ENCODE peak calls at places on chromosome 1, in nine cellular contexts. X is dorsolateral prefrontal cortex, B is sigmoid colon, F is AG04450, U is fibroblast of villous mesenchyme, V is progenitor cell of endocrine pancreas, T is cardiac fibroblast, I is prostate gland, C is coronary artery. O is an unnamed sample.

GRCh38 chr1:14687147-14687546 is 88.7 kb downstream of the KAZN start:
- DNase-seq in F (no peak), V (no peak), X (no peak), U (no peak), B (no peak), T (no peak), C (no peak), I (no peak), O (no peak)

GRCh38 chr1:3101127-3101939 is 32.3 kb downstream of the PRDM16 start:
- DNase-seq in C (no peak), U (no peak), F (no peak), B (no peak), I (peak), T (no peak), V (no peak), X (no peak), O (no peak)

GRCh38 chr1:51326839-51327238 is 3.5 kb downstream of the TTC39A start:
- DNase-seq in T (no peak), V (no peak), B (no peak), C (no peak), X (no peak), I (no peak), U (no peak), F (no peak), O (no peak)

GRCh38 chr1:209048961-209049669 is 534.4 kb upstream of the CAMK1G start:
- DNase-seq in I (no peak), F (no peak), T (no peak), B (no peak), C (no peak), U (no peak), V (no peak), X (no peak), O (no peak)

GRCh38 chr1:17883662-17884395 is 128.7 kb downstream of the ACTL8 start:
- DNase-seq in X (no peak), U (no peak), F (no peak), T (no peak), I (no peak), V (no peak), B (no peak), C (no peak), O (no peak)

GRCh38 chr1:92527670-92528069 is 40.9 kb upstream of the GFI1 start:
- DNase-seq in V (no peak), B (no peak), F (no peak), X (no peak), C (no peak), U (no peak), T (no peak), I (no peak), O (no peak)

GRCh38 chr1:63924600-63924999 is 150.8 kb downstream of the ROR1 start:
- DNase-seq in I (no peak), F (no peak), U (no peak), C (no peak), X (no peak), T (no peak), V (no peak), B (no peak), O (no peak)

GRCh38 chr1:231581859-231582258 is 44.7 kb upstream of the DISC1 start:
- DNase-seq in V (no peak), B (no peak), I (no peak), X (no peak), U (no peak), T (no peak), C (no peak), F (no peak), O (no peak)

GRCh38 chr1:95364546-95364945 is 130.5 kb downstream of the RWDD3 start:
- DNase-seq in C (no peak), V (no peak), B (no peak), X (no peak), T (no peak), I (no peak), U (no peak), F (no peak), O (no peak)

GRCh38 chr1:1355376-1355775 is 3.0 kb downstream of the MXRA8 start:
- DNase-seq in X (no peak), V (no peak), F (no peak), T (no peak), I (no peak), C (no peak), U (peak), B (no peak), O (no peak)

GRCh38 chr1:46190539-46190938 is 7.7 kb downstream of the POMGNT1 start:
- DNase-seq in I (no peak), F (no peak), C (no peak), U (no peak), V (no peak), T (no peak), X (no peak), B (no peak), O (no peak)

GRCh38 chr1:46187106-46187869 is 10.9 kb downstream of the POMGNT1 start:
- DNase-seq in I (no peak), V (no peak), U (no peak), F (no peak), T (no peak), B (no peak), C (no peak), X (no peak), O (no peak)

GRCh38 chr1:46186076-46186475 is 9.8 kb upstream of the P3R3URF start:
- DNase-seq in B (no peak), X (no peak), U (no peak), V (no peak), I (no peak), C (no peak), T (no peak), F (no peak), O (no peak)

GRCh38 chr1:46191033-46191701 is 7.1 kb downstream of the POMGNT1 start:
- DNase-seq in B (no peak), C (no peak), X (no peak), U (no peak), I (no peak), F (no peak), T (no peak), V (no peak), O (no peak)

DNA sequence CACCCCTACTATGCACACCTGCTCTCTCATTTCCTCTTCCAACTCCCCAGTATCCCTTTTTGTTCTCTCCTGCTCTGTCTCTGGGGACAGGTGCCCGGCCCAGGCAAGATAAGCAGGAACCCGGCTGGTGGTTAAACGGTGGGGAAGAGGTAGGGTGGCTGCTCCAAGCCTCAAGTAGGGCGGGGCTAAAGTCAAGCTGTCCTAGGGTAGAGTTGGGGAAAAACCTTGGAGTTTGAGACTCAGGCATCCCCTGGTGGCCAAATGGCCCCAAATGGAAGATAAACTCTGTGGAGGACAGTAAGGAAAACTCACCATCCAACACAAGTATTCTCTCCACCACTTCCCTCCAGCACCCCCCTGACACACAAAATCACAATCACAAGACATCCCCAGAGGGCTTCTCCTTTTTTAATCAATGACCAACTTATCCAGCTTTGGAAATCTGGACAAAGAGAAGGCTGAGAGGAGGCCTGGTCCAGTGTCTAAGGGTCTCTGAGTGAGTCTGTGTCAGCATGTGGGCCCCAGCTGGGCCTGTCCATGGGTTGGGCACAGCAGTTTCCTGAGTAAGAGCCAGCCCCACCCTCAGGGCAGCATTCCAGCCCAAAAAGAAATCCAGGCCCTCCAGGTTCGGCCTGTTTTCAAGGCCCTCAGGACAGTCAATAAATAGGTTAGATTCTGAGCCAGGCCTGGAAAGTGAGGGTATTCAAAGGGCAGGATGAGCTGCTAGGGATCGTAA is 9.8 kb downstream of the POMGNT1 start:
- DNase-seq in X (no peak), T (no peak), I (peak), V (no peak), U (no peak), F (no peak), B (no peak), C (no peak), O (no peak)
- TF ChIP-seq CTCF in X (no peak), T (no peak), I (no peak), V (no peak), U (peak), F (no peak), B (no peak), C (no peak), O (peak)

DNA sequence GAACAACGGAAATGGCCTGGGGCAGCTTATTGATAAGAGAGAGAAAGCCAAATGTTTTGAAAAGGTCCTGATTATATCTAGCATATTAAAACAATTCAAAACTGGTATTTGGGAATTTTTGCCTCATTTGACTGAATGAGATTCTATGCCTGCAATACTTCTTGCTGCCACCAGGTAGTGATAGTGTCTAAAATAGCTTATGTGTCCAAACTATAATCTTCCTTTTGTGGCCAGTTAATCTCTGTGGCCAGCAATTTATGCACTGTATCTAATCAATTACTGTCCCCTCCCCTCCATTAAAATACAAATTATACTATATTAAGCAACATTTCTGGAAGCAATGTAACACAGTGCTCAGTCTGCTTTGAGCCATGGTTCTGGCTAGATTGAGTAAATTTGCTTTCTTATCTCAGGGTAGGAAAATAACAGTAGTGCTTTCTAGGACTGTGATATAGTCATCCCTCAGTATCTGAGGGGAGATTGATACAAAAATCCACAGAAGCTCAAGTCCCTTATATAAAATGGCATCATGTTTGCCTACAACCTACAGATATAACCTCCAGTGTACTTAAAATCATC is 91.8 kb downstream of the FOXD2 start:
- DNase-seq in B (no peak), T (no peak), U (no peak), C (no peak), F (no peak), I (no peak), V (no peak), X (no peak), O (no peak)
- TF ChIP-seq CTCF in B (peak), T (peak), U (peak), C (no peak), F (peak), I (peak), V (peak), X (peak), O (peak)

GRCh38 chr1:102190429-102190828 is 193.7 kb upstream of the OLFM3 start:
- DNase-seq in U (no peak), F (no peak), C (no peak), X (no peak), B (no peak), V (no peak), T (no peak), I (no peak), O (no peak)

GRCh38 chr1:102186541-102186940 is 189.8 kb upstream of the OLFM3 start:
- DNase-seq in U (no peak), X (no peak), B (no peak), I (no peak), V (no peak), C (no peak), F (no peak), T (no peak), O (no peak)

DNA sequence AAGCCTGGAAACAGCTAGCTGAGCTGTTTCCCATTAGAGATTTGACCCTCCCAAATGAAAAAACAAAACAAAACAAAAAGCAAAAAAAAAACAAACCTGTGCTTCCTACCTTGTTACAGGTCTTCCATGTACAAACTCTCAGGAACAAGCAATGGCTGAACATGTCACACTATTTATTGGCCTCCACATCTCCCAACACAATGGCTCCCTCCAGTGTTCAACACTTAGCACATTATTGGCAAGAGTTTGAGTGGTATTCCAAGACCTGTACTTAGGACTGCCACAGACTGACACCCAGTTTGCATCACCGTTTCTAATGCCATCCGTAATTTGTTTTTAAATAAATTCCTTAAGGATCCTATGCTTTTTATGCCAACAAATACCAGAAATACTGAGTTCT is 195.0 kb upstream of the OLFM3 start:
- DNase-seq in U (no peak), I (no peak), X (no peak), C (no peak), B (no peak), T (peak), V (no peak), F (no peak), O (no peak)
- TF ChIP-seq CTCF in U (no peak), I (peak), X (no peak), C (no peak), B (peak), T (no peak), V (peak), F (no peak), O (peak)

GRCh38 chr1:206586501-206587445 is 25.5 kb downstream of the EIF2D start:
- DNase-seq in X (no peak), C (no peak), B (no peak), V (no peak), T (no peak), I (peak), U (no peak), F (no peak), O (no peak)

GRCh38 chr1:206589206-206589605 is 23.1 kb downstream of the EIF2D start:
- DNase-seq in X (no peak), V (no peak), C (no peak), I (no peak), T (peak), U (peak), F (peak), B (peak), O (no peak)

GRCh38 chr1:206587904-206588303 is 24.4 kb downstream of the EIF2D start:
- DNase-seq in V (no peak), B (no peak), F (no peak), U (no peak), X (no peak), C (no peak), T (no peak), I (no peak), O (no peak)

GRCh38 chr1:206590025-206590834 is 22.0 kb downstream of the EIF2D start:
- DNase-seq in B (no peak), C (no peak), I (no peak), U (peak), T (peak), X (no peak), V (no peak), F (no peak), O (no peak)

GRCh38 chr1:206588492-206588891 is 23.8 kb downstream of the EIF2D start:
- DNase-seq in T (no peak), F (no peak), V (no peak), C (no peak), U (peak), X (no peak), B (no peak), I (no peak), O (no peak)
- TF ChIP-seq CTCF in T (no peak), F (no peak), V (no peak), C (no peak), U (no peak), X (no peak), B (no peak), I (no peak), O (no peak)

GRCh38 chr1:224457782-224458144 is 23.2 kb upstream of the WDR26 start:
- DNase-seq in V (no peak), I (no peak), T (no peak), F (no peak), X (no peak), B (no peak), C (no peak), U (no peak), O (no peak)
- TF ChIP-seq CTCF in V (no peak), I (no peak), T (no peak), F (no peak), X (no peak), B (no peak), C (no peak), U (no peak), O (peak)

GRCh38 chr1:151739590-151740355 is 18.5 kb downstream of the RIIAD1 start:
- DNase-seq in I (peak), F (no peak), T (no peak), C (no peak), X (no peak), U (no peak), V (no peak), B (no peak), O (no peak)
- TF ChIP-seq CTCF in I (peak), F (no peak), T (no peak), C (no peak), X (no peak), U (no peak), V (no peak), B (no peak), O (no peak)

GRCh38 chr1:107724648-107725047 is 240.3 kb downstream of the VAV3 start:
- DNase-seq in V (no peak), F (no peak), C (no peak), B (no peak), I (peak), X (no peak), T (no peak), U (no peak), O (no peak)
- TF ChIP-seq CTCF in V (no peak), F (no peak), C (no peak), B (no peak), I (no peak), X (no peak), T (no peak), U (no peak), O (no peak)

DNA sequence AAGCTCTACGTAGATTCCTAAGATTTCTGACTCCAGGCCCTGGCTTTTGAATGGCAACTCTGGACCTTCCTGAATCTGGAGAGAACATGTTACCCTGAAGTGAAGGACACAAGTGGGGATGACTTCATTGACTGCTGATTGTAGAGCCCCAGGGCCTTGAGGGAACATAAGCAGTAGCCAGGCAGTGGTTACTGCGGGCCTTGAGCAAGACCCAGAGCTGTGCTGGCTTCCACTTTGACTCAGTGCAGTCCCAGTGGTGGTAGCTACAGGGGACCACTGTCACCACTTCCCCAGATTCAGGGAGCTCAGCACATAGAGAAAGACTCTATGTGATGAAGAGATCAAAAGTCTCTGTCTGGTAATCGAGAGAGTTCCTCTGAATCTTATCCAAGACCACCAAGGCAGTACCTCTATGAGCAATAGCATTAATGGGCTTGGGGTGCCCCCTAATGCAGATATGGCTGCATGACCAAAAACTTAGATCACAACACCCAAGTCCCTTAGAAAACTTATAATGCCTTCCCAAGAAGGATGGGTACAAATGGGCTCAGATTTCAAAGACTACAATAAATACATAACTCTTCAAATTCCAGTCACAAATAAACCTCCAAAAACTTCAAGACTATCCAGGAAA is 1278.3 kb downstream of the AMY1C start:
- DNase-seq in B (no peak), V (no peak), C (no peak), F (no peak), U (no peak), T (no peak), X (no peak), I (no peak), O (no peak)
- TF ChIP-seq CTCF in B (no peak), V (peak), C (no peak), F (no peak), U (no peak), T (no peak), X (no peak), I (no peak), O (peak)

DNA sequence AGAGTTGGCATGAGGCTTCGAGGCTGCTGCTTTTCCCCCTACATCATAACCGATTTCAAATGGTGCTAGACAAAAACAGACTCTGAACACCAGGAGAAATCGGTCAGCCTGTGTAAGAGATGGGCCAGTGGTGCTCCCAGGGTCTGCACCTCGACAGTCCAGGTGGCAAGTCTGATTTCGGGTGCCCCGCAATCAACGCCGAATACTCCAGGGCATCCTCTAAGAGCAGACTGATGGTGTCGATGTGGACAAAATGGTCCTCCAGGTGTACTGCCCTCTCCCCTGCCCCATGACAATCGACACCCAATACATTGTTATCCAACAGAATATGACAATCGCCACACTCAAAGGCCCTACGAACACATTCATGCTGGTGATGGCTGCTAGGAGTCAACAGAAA is 50.0 kb downstream of the CD46 start:
- DNase-seq in T (no peak), B (no peak), F (no peak), V (no peak), U (no peak), I (no peak), C (no peak), X (no peak), O (no peak)
- TF ChIP-seq CTCF in T (no peak), B (no peak), F (no peak), V (no peak), U (no peak), I (no peak), C (no peak), X (no peak), O (no peak)